ENCODE peak calls at places on chromosome 21, in eight cellular contexts. One of them, this sample, is unnamed.

GRCh38 chr21:46022551-46023107 is 41.1 kb downstream of the COL6A1 start:
- DNase-seq in iris pigment epithelial cell: no peak
- DNase-seq in GM23248: peak; percentile 65
- DNase-seq in stimulated activated CD8-positive, alpha-beta memory T cell treated with anti-CD3 and anti-CD28 coated beads, Interleukin-7, amount 100 ng/mL, for 24 hours: no peak
- DNase-seq in M059J: no peak
- DNase-seq in thyroid gland: no peak
- DNase-seq in body of pancreas: no peak
- DNase-seq in A172: no peak
- DNase-seq in this sample: peak; percentile 52

GRCh38 chr21:32389337-32390015 is 3.3 kb downstream of the URB1 start:
- DNase-seq in iris pigment epithelial cell: peak; percentile 72
- DNase-seq in GM23248: peak; percentile 80
- DNase-seq in stimulated activated CD8-positive, alpha-beta memory T cell treated with anti-CD3 and anti-CD28 coated beads, Interleukin-7, amount 100 ng/mL, for 24 hours: no peak
- DNase-seq in M059J: peak; percentile 28
- DNase-seq in thyroid gland: no peak
- DNase-seq in body of pancreas: no peak
- DNase-seq in A172: no peak
- DNase-seq in this sample: no peak

GRCh38 chr21:46004168-46004861 is 22.7 kb downstream of the COL6A1 start:
- DNase-seq in iris pigment epithelial cell: no peak
- DNase-seq in GM23248: peak; percentile 20
- DNase-seq in stimulated activated CD8-positive, alpha-beta memory T cell treated with anti-CD3 and anti-CD28 coated beads, Interleukin-7, amount 100 ng/mL, for 24 hours: no peak
- DNase-seq in M059J: no peak
- DNase-seq in thyroid gland: no peak
- DNase-seq in body of pancreas: no peak
- DNase-seq in A172: no peak
- DNase-seq in this sample: no peak

GRCh38 chr21:39385299-39386145 is 36.6 kb upstream of the HMGN1 start:
- DNase-seq in iris pigment epithelial cell: peak; percentile 79
- DNase-seq in GM23248: peak; percentile 82
- DNase-seq in stimulated activated CD8-positive, alpha-beta memory T cell treated with anti-CD3 and anti-CD28 coated beads, Interleukin-7, amount 100 ng/mL, for 24 hours: peak; percentile 44
- DNase-seq in M059J: no peak
- DNase-seq in thyroid gland: peak; percentile 85
- DNase-seq in body of pancreas: peak; percentile 98
- DNase-seq in A172: no peak
- DNase-seq in this sample: no peak

GRCh38 chr21:29196021-29196663 is 65.7 kb downstream of the MAP3K7CL start:
- DNase-seq in iris pigment epithelial cell: peak; percentile 98
- DNase-seq in GM23248: peak; percentile 92
- DNase-seq in stimulated activated CD8-positive, alpha-beta memory T cell treated with anti-CD3 and anti-CD28 coated beads, Interleukin-7, amount 100 ng/mL, for 24 hours: peak; percentile 26
- DNase-seq in M059J: peak; percentile 98
- DNase-seq in thyroid gland: no peak
- DNase-seq in body of pancreas: peak; percentile 42
- DNase-seq in A172: peak; percentile 100
- DNase-seq in this sample: no peak

GRCh38 chr21:30579351-30579750 is 10.8 kb downstream of the KRTAP22-2 start:
- DNase-seq in iris pigment epithelial cell: no peak
- DNase-seq in GM23248: no peak
- DNase-seq in stimulated activated CD8-positive, alpha-beta memory T cell treated with anti-CD3 and anti-CD28 coated beads, Interleukin-7, amount 100 ng/mL, for 24 hours: no peak
- DNase-seq in M059J: no peak
- DNase-seq in thyroid gland: no peak
- DNase-seq in body of pancreas: no peak
- DNase-seq in A172: no peak
- DNase-seq in this sample: no peak

GRCh38 chr21:35398366-35398982 is 349.4 kb upstream of the RUNX1 start:
- DNase-seq in iris pigment epithelial cell: peak; percentile 47
- DNase-seq in GM23248: peak; percentile 30
- DNase-seq in stimulated activated CD8-positive, alpha-beta memory T cell treated with anti-CD3 and anti-CD28 coated beads, Interleukin-7, amount 100 ng/mL, for 24 hours: no peak
- DNase-seq in M059J: peak; percentile 57
- DNase-seq in thyroid gland: peak; percentile 23
- DNase-seq in body of pancreas: no peak
- DNase-seq in A172: peak; percentile 53
- DNase-seq in this sample: no peak

GRCh38 chr21:45041351-45041805 is 33.0 kb upstream of the ADARB1 start:
- DNase-seq in iris pigment epithelial cell: peak; percentile 88
- DNase-seq in GM23248: peak; percentile 91
- DNase-seq in stimulated activated CD8-positive, alpha-beta memory T cell treated with anti-CD3 and anti-CD28 coated beads, Interleukin-7, amount 100 ng/mL, for 24 hours: no peak
- DNase-seq in M059J: peak; percentile 48
- DNase-seq in thyroid gland: peak; percentile 25
- DNase-seq in body of pancreas: peak; percentile 47
- DNase-seq in A172: no peak
- DNase-seq in this sample: no peak

GRCh38 chr21:45153358-45154318 is 79.3 kb downstream of the ADARB1 start:
- DNase-seq in iris pigment epithelial cell: peak; percentile 68
- DNase-seq in GM23248: peak; percentile 64
- DNase-seq in stimulated activated CD8-positive, alpha-beta memory T cell treated with anti-CD3 and anti-CD28 coated beads, Interleukin-7, amount 100 ng/mL, for 24 hours: no peak
- DNase-seq in M059J: no peak
- DNase-seq in thyroid gland: no peak
- DNase-seq in body of pancreas: no peak
- DNase-seq in A172: no peak
- DNase-seq in this sample: no peak

GRCh38 chr21:43574741-43575465 is 84.4 kb downstream of the HSF2BP start:
- DNase-seq in iris pigment epithelial cell: no peak
- DNase-seq in GM23248: no peak
- DNase-seq in stimulated activated CD8-positive, alpha-beta memory T cell treated with anti-CD3 and anti-CD28 coated beads, Interleukin-7, amount 100 ng/mL, for 24 hours: no peak
- DNase-seq in M059J: no peak
- DNase-seq in thyroid gland: no peak
- DNase-seq in body of pancreas: no peak
- DNase-seq in A172: no peak
- DNase-seq in this sample: no peak

GRCh38 chr21:35400233-35400939 is 351.3 kb upstream of the RUNX1 start:
- DNase-seq in iris pigment epithelial cell: peak; percentile 80
- DNase-seq in GM23248: peak; percentile 66
- DNase-seq in stimulated activated CD8-positive, alpha-beta memory T cell treated with anti-CD3 and anti-CD28 coated beads, Interleukin-7, amount 100 ng/mL, for 24 hours: no peak
- DNase-seq in M059J: peak; percentile 80
- DNase-seq in thyroid gland: peak; percentile 3
- DNase-seq in body of pancreas: peak; percentile 20
- DNase-seq in A172: peak; percentile 96
- DNase-seq in this sample: peak; percentile 44

GRCh38 chr21:37904879-37905278 is 11.4 kb downstream of the KCNJ6 start:
- DNase-seq in iris pigment epithelial cell: no peak
- DNase-seq in GM23248: peak; percentile 39
- DNase-seq in stimulated activated CD8-positive, alpha-beta memory T cell treated with anti-CD3 and anti-CD28 coated beads, Interleukin-7, amount 100 ng/mL, for 24 hours: no peak
- DNase-seq in M059J: no peak
- DNase-seq in thyroid gland: no peak
- DNase-seq in body of pancreas: peak; percentile 13
- DNase-seq in A172: no peak
- DNase-seq in this sample: no peak

GRCh38 chr21:24727803-24728425 is 879.4 kb downstream of the MRPL39 start:
- DNase-seq in iris pigment epithelial cell: peak; percentile 0
- DNase-seq in GM23248: no peak
- DNase-seq in stimulated activated CD8-positive, alpha-beta memory T cell treated with anti-CD3 and anti-CD28 coated beads, Interleukin-7, amount 100 ng/mL, for 24 hours: no peak
- DNase-seq in M059J: no peak
- DNase-seq in thyroid gland: peak; percentile 48
- DNase-seq in body of pancreas: no peak
- DNase-seq in A172: no peak
- DNase-seq in this sample: no peak

GRCh38 chr21:43340491-43341348 is 86.2 kb downstream of the SIK1 start:
- DNase-seq in iris pigment epithelial cell: peak; percentile 90
- DNase-seq in GM23248: peak; percentile 85
- DNase-seq in stimulated activated CD8-positive, alpha-beta memory T cell treated with anti-CD3 and anti-CD28 coated beads, Interleukin-7, amount 100 ng/mL, for 24 hours: no peak
- DNase-seq in M059J: peak; percentile 90
- DNase-seq in thyroid gland: no peak
- DNase-seq in body of pancreas: no peak
- DNase-seq in A172: peak; percentile 94
- DNase-seq in this sample: no peak

GRCh38 chr21:45280178-45280821 is 7.4 kb downstream of the POFUT2 start:
- DNase-seq in iris pigment epithelial cell: no peak
- DNase-seq in GM23248: no peak
- DNase-seq in stimulated activated CD8-positive, alpha-beta memory T cell treated with anti-CD3 and anti-CD28 coated beads, Interleukin-7, amount 100 ng/mL, for 24 hours: no peak
- DNase-seq in M059J: no peak
- DNase-seq in thyroid gland: no peak
- DNase-seq in body of pancreas: no peak
- DNase-seq in A172: no peak
- DNase-seq in this sample: no peak

This sample was measured in NCI-H1436 treated with DMSO at 0.1 percent for 48 hours.